ENCODE peak calls at places on chromosome 14, in four cellular contexts. G is cardiac muscle cell, B is adrenal gland, U is psoas muscle. F is an unnamed sample. For H3K4me1, the result is how much of the 10 kb centered on the place peaks cover.

GRCh38 chr14:21057803-21058675 is at the start of gene RNASE8:
- DNase-seq in U (no peak), G (no peak), B (no peak), F (no peak)

GRCh38 chr14:50230601-50231474 is 540 bp downstream of the SOS2 start:
- DNase-seq in G (peak), U (peak), B (peak), F (peak)

GRCh38 chr14:75549169-75549568 is 26.9 kb downstream of the BATF start:
- DNase-seq in B (no peak), U (no peak), G (no peak), F (no peak)

GRCh38 chr14:101232340-101233015 is 328.8 kb upstream of the DIO3 start:
- DNase-seq in U (no peak), G (no peak), B (no peak), F (no peak)

GRCh38 chr14:21987937-21988336 is 314.3 kb upstream of the OR4E1 start:
- DNase-seq in U (no peak), G (peak), B (peak), F (no peak)

GRCh38 chr14:75282166-75282547 is 3.5 kb downstream of the FOS start:
- DNase-seq in B (no peak), G (no peak), U (no peak), F (no peak)

GRCh38 chr14:97458302-97459137 is 661.3 kb downstream of the VRK1 start:
- DNase-seq in G (peak), B (peak), U (no peak), F (peak)

GRCh38 chr14:33556382-33557121 is 394.3 kb downstream of the EGLN3 start:
- DNase-seq in U (no peak), B (no peak), G (no peak), F (no peak)

GRCh38 chr14:91056361-91056760 is 4.1 kb downstream of the RPS6KA5 start:
- DNase-seq in U (no peak), B (no peak), G (no peak), F (no peak)

GRCh38 chr14:100535287-100536131 is 51.7 kb downstream of the BEGAIN start:
- DNase-seq in G (no peak), U (peak), B (peak), F (peak)

GRCh38 chr14:29710015-29710414 is 217.6 kb downstream of the PRKD1 start:
- DNase-seq in U (no peak), G (peak), B (no peak), F (no peak)

GRCh38 chr14:96574633-96575191 is 72.5 kb downstream of the PAPOLA start:
- DNase-seq in B (peak), U (no peak), G (no peak), F (no peak)

GRCh38 chr14:105854600-105855245 is 328.3 kb downstream of the TMEM121 start:
- DNase-seq in U (no peak), G (no peak), B (peak), F (peak)

GRCh38 chr14:103393687-103394626 is 8.7 kb downstream of the MARK3 start:
- DNase-seq in G (peak), B (no peak), U (no peak), F (peak)

GRCh38 chr14:31261859-31262739 is 54.5 kb upstream of the HECTD1 start:
- DNase-seq in G (no peak), B (peak), U (peak), F (peak)

GRCh38 chr14:99769123-99769522 is 24.1 kb upstream of the EML1 start:
- DNase-seq in U (no peak), B (no peak), G (no peak), F (no peak)

GRCh38 chr14:50928002-50928635 is 16.2 kb downstream of the PYGL start:
- DNase-seq in G (no peak), B (peak), U (no peak), F (no peak)

GRCh38 chr14:86954623-86955022 is 1038.4 kb downstream of the GALC start:
- DNase-seq in G (no peak), B (no peak), U (no peak), F (no peak)

GRCh38 chr14:79600406-79600805 is 610.9 kb downstream of the DIO2 start:
- DNase-seq in G (no peak), B (no peak), U (no peak), F (no peak)

GRCh38 chr14:35578135-35578534 is 44.2 kb downstream of the INSM2 start:
- DNase-seq in G (no peak), B (no peak), U (no peak), F (no peak)

GRCh38 chr14:52081964-52082363 is 13.1 kb upstream of the NID2 start:
- DNase-seq in G (no peak), B (no peak), U (no peak), F (no peak)

GRCh38 chr14:96384053-96384452 is 7.9 kb upstream of the AK7 start:
- DNase-seq in G (no peak), U (no peak), B (no peak), F (no peak)

GRCh38 chr14:76919811-76920571 is 93.8 kb downstream of the LRRC74A start:
- DNase-seq in G (no peak), B (peak), U (peak), F (no peak)

GRCh38 chr14:24232645-24233537 is at the start of gene GMPR2:
- DNase-seq in U (peak), B (peak), G (no peak), F (no peak)

GRCh38 chr14:98907981-98908544 is 363.9 kb downstream of the BCL11B start:
- DNase-seq in B (no peak), G (no peak), U (no peak), F (no peak)

GRCh38 chr14:57382283-57382682 is 8.1 kb upstream of the NAA30 start:
- DNase-seq in B (no peak), U (no peak), G (no peak), F (no peak)

GRCh38 chr14:87960013-87960787 is 32.8 kb downstream of the GALC start:
- DNase-seq in U (no peak), G (no peak), B (no peak), F (no peak)

GRCh38 chr14:26282578-26282977 is 315.3 kb downstream of the NOVA1 start:
- DNase-seq in B (no peak), U (no peak), G (no peak), F (no peak)

GRCh38 chr14:104680056-104680805 is 9.2 kb upstream of the INF2 start:
- DNase-seq in G (no peak), B (peak), U (peak), F (peak)

GRCh38 chr14:104677506-104678332 is 11.7 kb upstream of the INF2 start:
- DNase-seq in B (peak), U (peak), G (peak), F (peak)

GRCh38 chr14:104678901-104679705 is 10.3 kb upstream of the INF2 start:
- DNase-seq in B (no peak), U (no peak), G (no peak), F (peak)

GRCh38 chr14:104676694-104677505 is 12.5 kb upstream of the INF2 start:
- DNase-seq in B (peak), U (peak), G (peak), F (no peak)

GRCh38 chr14:104678346-104678745 is 11.1 kb upstream of the INF2 start:
- DNase-seq in U (no peak), G (peak), B (no peak), F (peak)
- H3K4me1 ChIP-seq in U (under half), G (half or more), B (half or more), F (half or more)

DNA sequence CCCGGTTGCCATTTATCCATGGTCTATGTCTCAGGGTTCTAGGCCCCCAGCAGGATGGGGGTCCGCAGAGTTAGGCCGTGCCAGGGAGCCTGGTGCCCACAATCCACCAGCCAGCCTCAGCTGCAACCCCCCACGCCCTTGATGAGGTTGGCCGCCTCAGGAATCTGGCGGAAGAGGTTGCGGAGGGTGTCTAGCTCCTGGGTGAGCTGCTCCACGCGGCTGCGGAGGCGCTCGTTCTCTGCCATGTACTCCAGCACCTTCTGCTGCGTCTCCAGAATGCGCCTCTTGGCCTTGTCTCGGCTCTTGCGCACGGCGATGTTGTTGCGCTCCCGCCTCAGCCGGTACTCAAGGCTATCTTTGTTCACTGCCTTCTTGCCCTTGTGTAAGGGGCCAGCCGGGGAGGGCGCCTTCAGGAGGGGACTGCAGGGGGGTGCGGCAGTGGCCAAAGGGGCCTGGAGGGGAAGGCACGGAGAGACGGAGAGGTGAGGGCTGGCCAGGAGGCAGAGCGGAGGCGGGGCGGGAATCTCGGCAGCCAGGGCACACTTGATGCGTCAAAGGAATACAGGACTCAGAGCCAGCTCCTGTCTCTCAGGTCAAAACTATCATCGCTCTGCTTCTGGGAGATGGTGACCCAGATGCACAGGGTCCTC is 1.6 kb downstream of the CEBPE start:
- DNase-seq in G (no peak), U (no peak), B (no peak), F (no peak)
- H3K4me1 ChIP-seq in G (under half), U (under half), B (under half), F (under half)

GRCh38 chr14:65073605-65074201 is 28.6 kb downstream of the MAX start:
- DNase-seq in G (no peak), B (no peak), U (no peak), F (no peak)
- H3K4me1 ChIP-seq in G (under half), B (under half), U (half or more), F (under half)

GRCh38 chr14:68473794-68474193 is 319.1 kb downstream of the ZFP36L1 start:
- DNase-seq in U (no peak), B (no peak), G (no peak), F (no peak)
- H3K4me1 ChIP-seq in U (under half), B (under half), G (under half), F (under half)

DNA sequence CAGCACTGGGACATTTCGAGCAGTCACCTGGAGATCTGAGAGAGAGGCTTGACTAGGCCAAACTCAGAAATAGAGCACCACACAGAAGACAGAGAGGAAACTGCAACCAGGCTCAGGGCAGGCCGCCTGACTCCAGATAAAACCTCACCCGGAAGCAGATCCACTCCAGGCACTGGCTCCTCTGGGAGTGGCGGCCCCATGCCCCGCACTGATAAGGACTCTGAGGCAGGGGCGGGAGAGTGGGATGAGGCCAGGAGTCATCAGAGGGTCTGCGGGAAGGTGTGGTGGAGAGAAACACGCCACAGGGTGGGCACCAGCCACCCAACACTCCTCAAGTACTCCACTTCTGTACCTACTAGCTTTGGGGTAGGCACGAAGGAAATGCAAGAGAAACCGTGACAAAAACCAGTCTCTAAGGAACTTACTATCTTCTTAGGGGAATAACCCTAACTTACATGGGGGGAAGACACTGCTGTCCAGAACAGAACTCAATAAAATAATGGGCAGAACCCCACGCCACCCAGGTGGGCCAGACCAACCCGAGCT is 71.3 kb downstream of the CHGA start:
- DNase-seq in U (no peak), B (no peak), G (no peak), F (no peak)
- H3K4me1 ChIP-seq in U (under half), B (under half), G (under half), F (under half)

F was measured in lower lobe of right lung.